ENCODE peak calls at places on chromosomes 3 and 15, in ten cellular contexts. P is naive thymus-derived CD4-positive, alpha-beta T cell; V is body of pancreas; W is right cardiac atrium; S is neural progenitor cell; M is left ventricle myocardium inferior; F is A549; U is cardiac muscle cell; L is SK-N-SH; Q is A673. Y is an unnamed sample. For H3K4me1, the result is how much of the 10 kb centered on the place peaks cover.

GRCh38 chr3:124420392-124420791 is 309.9 kb upstream of the UMPS start:
- DNase-seq in F (no peak), V (no peak), M (no peak), U (no peak), W (no peak), S (no peak), P (no peak), Q (no peak), L (no peak), Y (no peak)

GRCh38 chr3:2727566-2728318 is 382.4 kb downstream of the IL5RA start:
- DNase-seq in W (no peak), M (no peak), L (no peak), P (no peak), Q (no peak), V (no peak), S (peak), U (no peak), F (no peak), Y (no peak)

GRCh38 chr3:173618703-173619102 is 221.2 kb downstream of the NLGN1 start:
- DNase-seq in W (no peak), P (no peak), V (no peak), U (no peak), F (no peak), S (no peak), M (peak), Q (no peak), L (no peak), Y (no peak)

GRCh38 chr3:59133350-59133749 is 83.5 kb upstream of the CFAP20DC start:
- DNase-seq in P (no peak), F (no peak), Q (no peak), M (no peak), U (no peak), W (no peak), S (no peak), L (no peak), V (no peak), Y (no peak)

GRCh38 chr3:30894521-30895289 is at the start of gene GADL1:
- DNase-seq in M (peak), V (peak), U (peak), L (peak), P (peak), Q (peak), F (peak), S (peak), W (peak), Y (peak)

GRCh38 chr15:98840010-98840409 is 167.6 kb downstream of the PGPEP1L start:
- DNase-seq in Q (no peak), V (no peak), L (no peak), P (no peak), M (no peak), S (no peak), W (no peak), U (no peak), F (no peak), Y (no peak)

GRCh38 chr3:72346526-72346926 is 501.7 kb downstream of the SHQ1 start:
- DNase-seq in V (no peak), P (no peak), U (no peak), F (no peak), W (no peak), S (no peak), Q (no peak), L (no peak), M (no peak), Y (no peak)

GRCh38 chr15:66496951-66497501 is 536 bp downstream of the SNAPC5 start:
- DNase-seq in F (peak), V (peak), W (no peak), M (no peak), P (no peak), Q (no peak), L (no peak), S (no peak), U (no peak), Y (no peak)

GRCh38 chr15:82307714-82308081 is 41.6 kb downstream of the GOLGA6L10 start:
- DNase-seq in L (no peak), U (no peak), S (no peak), P (no peak), W (no peak), V (no peak), F (no peak), Q (no peak), M (no peak), Y (no peak)

GRCh38 chr15:58410353-58410752 is 21.4 kb upstream of the LIPC start:
- DNase-seq in W (no peak), F (no peak), L (no peak), U (no peak), V (no peak), M (no peak), Q (no peak), S (no peak), P (no peak), Y (no peak)

GRCh38 chr15:67089218-67090193 is 24.1 kb downstream of the SMAD3 start:
- DNase-seq in P (no peak), F (peak), U (no peak), V (no peak), Q (no peak), W (peak), L (no peak), S (no peak), M (no peak), Y (no peak)

GRCh38 chr15:94263341-94264273 is 32.2 kb downstream of the MCTP2 start:
- DNase-seq in M (no peak), U (no peak), Q (no peak), P (no peak), L (no peak), V (no peak), W (no peak), F (no peak), S (no peak), Y (no peak)

GRCh38 chr3:46835059-46835458 is 28.2 kb downstream of the MYL3 start:
- DNase-seq in M (no peak), W (no peak), L (no peak), Q (no peak), V (peak), F (no peak), U (no peak), P (no peak), S (no peak), Y (no peak)

GRCh38 chr15:39720721-39721611 is 61.7 kb downstream of the FSIP1 start:
- DNase-seq in M (no peak), F (no peak), S (no peak), Q (no peak), U (no peak), V (no peak), P (no peak), L (no peak), W (no peak), Y (no peak)

GRCh38 chr3:176970770-176971169 is 226.5 kb downstream of the TBL1XR1 start:
- DNase-seq in F (no peak), S (no peak), W (no peak), V (no peak), L (no peak), M (no peak), U (no peak), P (no peak), Q (no peak), Y (no peak)

GRCh38 chr15:39151545-39151944 is 429.3 kb upstream of the THBS1 start:
- DNase-seq in L (no peak), P (no peak), U (no peak), S (no peak), M (no peak), W (no peak), V (no peak), F (no peak), Q (no peak), Y (no peak)

GRCh38 chr3:66177026-66177425 is 43.8 kb upstream of the SLC25A26 start:
- DNase-seq in V (no peak), U (no peak), P (no peak), M (no peak), S (no peak), L (no peak), W (no peak), F (no peak), Q (no peak), Y (no peak)

GRCh38 chr3:120568624-120569023 is 27.5 kb upstream of the NDUFB4 start:
- DNase-seq in Q (peak), V (no peak), F (no peak), W (no peak), M (no peak), S (no peak), U (no peak), P (no peak), L (no peak), Y (no peak)

GRCh38 chr3:54527953-54528352 is 399.9 kb downstream of the LRTM1 start:
- DNase-seq in M (no peak), W (no peak), Q (no peak), P (no peak), V (no peak), U (no peak), F (no peak), L (no peak), S (no peak), Y (no peak)

GRCh38 chr15:94631608-94632007 is 400.2 kb downstream of the MCTP2 start:
- DNase-seq in W (no peak), S (no peak), Q (no peak), L (no peak), P (no peak), U (no peak), F (no peak), V (no peak), M (no peak), Y (no peak)

GRCh38 chr15:62855085-62855476 is 187.5 kb upstream of the TPM1 start:
- DNase-seq in S (no peak), L (no peak), U (no peak), F (no peak), P (no peak), V (no peak), W (no peak), Q (no peak), M (no peak), Y (no peak)

GRCh38 chr15:83694030-83694429 is 40.1 kb downstream of the ADAMTSL3 start:
- DNase-seq in V (no peak), Q (peak), S (no peak), L (no peak), F (peak), W (no peak), P (no peak), U (no peak), M (no peak), Y (no peak)

GRCh38 chr15:96338772-96339661 is 8.5 kb downstream of the NR2F2 start:
- DNase-seq in L (no peak), F (no peak), W (no peak), V (no peak), Q (peak), S (peak), P (no peak), M (no peak), U (no peak), Y (peak)

GRCh38 chr15:101439285-101439919 is 50.1 kb downstream of the PCSK6 start:
- DNase-seq in M (no peak), P (no peak), S (no peak), L (no peak), Q (no peak), W (no peak), V (no peak), F (peak), U (no peak), Y (no peak)

GRCh38 chr3:105222568-105223093 is 144.1 kb upstream of the ALCAM start:
- DNase-seq in W (no peak), P (no peak), F (no peak), M (no peak), S (no peak), V (no peak), L (no peak), U (no peak), Q (no peak), Y (no peak)

GRCh38 chr3:39220551-39221530 is 28.4 kb upstream of the XIRP1 start:
- DNase-seq in V (no peak), U (peak), F (no peak), L (no peak), W (no peak), P (no peak), S (no peak), M (no peak), Q (no peak), Y (no peak)

GRCh38 chr3:178381971-178382370 is 154.3 kb upstream of the KCNMB2 start:
- DNase-seq in Q (no peak), L (no peak), W (no peak), F (no peak), U (no peak), S (no peak), M (no peak), P (no peak), V (no peak), Y (no peak)

GRCh38 chr3:12648384-12648959 is 15.4 kb downstream of the RAF1 start:
- DNase-seq in F (no peak), M (no peak), P (no peak), U (no peak), V (no peak), Q (no peak), L (no peak), S (no peak), W (no peak), Y (no peak)
- H3K4me1 ChIP-seq in F (under half), M (half or more), P (under half), U (under half), V (under half), Q (under half), L (under half), S (under half), W (under half), Y (under half)

DNA sequence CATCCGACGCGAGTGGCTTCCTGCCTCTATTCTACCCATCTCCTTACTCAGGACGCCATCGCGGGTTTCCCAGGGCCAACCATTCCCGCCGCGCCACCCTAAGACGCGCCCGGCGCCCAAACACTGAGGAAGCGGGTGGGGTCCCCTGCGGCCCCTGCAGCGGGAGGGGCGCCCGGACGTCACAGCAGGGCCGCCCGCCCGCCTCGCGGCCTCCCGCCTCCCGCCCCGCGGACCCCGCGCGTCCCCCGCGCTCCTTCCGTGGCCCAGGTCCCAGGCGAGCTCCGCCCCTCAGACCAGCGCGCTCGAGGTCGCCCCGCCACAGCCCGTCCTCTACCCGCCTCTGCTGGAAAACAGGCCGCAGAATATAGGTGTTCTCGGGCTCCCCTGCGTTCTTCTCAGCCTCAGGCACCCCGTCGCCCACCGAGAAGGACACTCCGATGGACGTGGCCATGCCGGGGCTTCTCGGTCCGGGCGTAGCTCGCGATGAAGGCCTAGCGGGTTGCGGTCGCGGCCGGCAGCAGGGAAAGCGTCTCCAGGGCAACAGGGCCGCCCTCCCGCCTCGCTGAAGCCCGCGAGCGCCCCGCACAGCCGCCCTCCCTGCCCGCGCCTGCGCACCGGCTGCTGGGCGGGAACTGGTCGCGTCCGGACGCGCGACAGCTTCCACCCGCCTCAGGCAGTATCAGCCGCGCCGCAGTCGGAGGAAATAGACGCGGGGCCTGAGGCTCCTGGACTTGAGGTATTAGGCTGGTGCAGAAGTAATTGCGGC is at the start of gene DYNLT2B:
- DNase-seq in M (peak), P (peak), U (peak), S (peak), Q (peak), L (peak), V (peak), F (peak), W (peak), Y (peak)
- H3K4me1 ChIP-seq in M (under half), P (under half), U (under half), S (under half), Q (under half), L (under half), V (under half), F (under half), W (under half), Y (under half)

DNA sequence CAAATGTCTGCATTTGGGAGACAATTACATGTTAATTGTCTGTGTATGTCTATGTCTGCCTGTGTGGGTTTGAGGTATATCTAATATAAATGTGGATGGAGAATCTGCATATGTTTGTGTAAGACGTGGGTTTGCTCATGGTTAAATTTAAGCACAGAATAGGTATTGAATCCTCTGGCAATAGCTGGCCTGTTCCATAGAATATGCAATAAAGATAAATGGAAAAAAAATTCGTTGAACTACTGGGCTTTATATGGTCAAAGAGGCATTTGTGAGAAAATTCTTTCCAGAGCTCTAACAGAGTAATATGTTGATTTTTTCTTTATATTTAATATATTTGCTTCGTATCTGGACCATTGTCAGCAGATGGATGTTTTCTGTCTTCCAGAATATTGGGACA is 1.4 kb downstream of the VPS8 start:
- DNase-seq in L (no peak), Q (no peak), P (no peak), V (no peak), S (no peak), U (no peak), W (no peak), F (no peak), M (no peak), Y (no peak)
- H3K4me1 ChIP-seq in L (under half), Q (under half), P (half or more), V (under half), S (under half), U (under half), W (under half), F (under half), M (half or more), Y (under half)

GRCh38 chr3:42071720-42072582 is 19.2 kb upstream of the TRAK1 start:
- DNase-seq in L (peak), V (peak), P (no peak), S (peak), F (peak), U (peak), W (peak), Q (peak), M (peak), Y (peak)
- H3K4me1 ChIP-seq in L (under half), V (under half), P (under half), S (under half), F (under half), U (under half), W (under half), Q (under half), M (half or more), Y (under half)

GRCh38 chr3:45689787-45690145 is 570 bp downstream of the SACM1L start:
- DNase-seq in L (no peak), U (no peak), M (no peak), Q (no peak), F (no peak), S (no peak), V (no peak), W (no peak), P (no peak), Y (no peak)

GRCh38 chr3:45690331-45691035 is 1.3 kb downstream of the SACM1L start:
- DNase-seq in M (no peak), L (peak), V (no peak), P (no peak), F (no peak), W (no peak), S (peak), U (no peak), Q (no peak), Y (no peak)

GRCh38 chr3:45693941-45694521 is 4.8 kb downstream of the SACM1L start:
- DNase-seq in Q (no peak), U (no peak), L (peak), M (no peak), V (no peak), S (no peak), W (no peak), F (no peak), P (no peak), Y (no peak)

GRCh38 chr3:45688882-45689786 is at the start of gene SACM1L:
- DNase-seq in L (peak), M (peak), F (peak), V (peak), Q (peak), U (peak), W (peak), S (peak), P (peak), Y (peak)

GRCh38 chr3:45692866-45693265 is 3.7 kb downstream of the SACM1L start:
- DNase-seq in M (no peak), Q (no peak), S (no peak), P (no peak), V (no peak), L (no peak), F (no peak), W (no peak), U (no peak), Y (no peak)
- H3K4me1 ChIP-seq in M (half or more), Q (under half), S (under half), P (half or more), V (half or more), L (under half), F (under half), W (under half), U (under half), Y (under half)

GRCh38 chr3:16838561-16838960 is 46.2 kb upstream of the PLCL2 start:
- DNase-seq in M (no peak), V (peak), F (no peak), P (no peak), W (peak), Q (no peak), L (no peak), S (no peak), U (no peak), Y (peak)

GRCh38 chr3:16841354-16841753 is 43.4 kb upstream of the PLCL2 start:
- DNase-seq in M (no peak), P (no peak), Q (no peak), V (no peak), L (no peak), F (no peak), W (no peak), U (no peak), S (no peak), Y (no peak)

GRCh38 chr3:16837602-16838001 is 47.2 kb upstream of the PLCL2 start:
- DNase-seq in P (no peak), Q (no peak), W (peak), U (no peak), S (no peak), V (peak), M (peak), L (no peak), F (no peak), Y (no peak)

GRCh38 chr3:16840111-16840444 is 44.7 kb upstream of the PLCL2 start:
- DNase-seq in S (no peak), M (no peak), V (no peak), Q (no peak), P (no peak), W (no peak), L (no peak), U (no peak), F (no peak), Y (no peak)

GRCh38 chr3:16839271-16840110 is 45.3 kb upstream of the PLCL2 start:
- DNase-seq in P (no peak), Q (no peak), S (peak), L (peak), W (peak), U (no peak), V (no peak), M (no peak), F (no peak), Y (no peak)
- H3K4me1 ChIP-seq in P (under half), Q (under half), S (under half), L (under half), W (under half), U (under half), V (half or more), M (half or more), F (under half), Y (under half)

GRCh38 chr3:32399030-32399620 is 7.5 kb downstream of the CMTM7 start:
- DNase-seq in L (peak), U (peak), W (no peak), M (no peak), S (peak), Q (peak), P (no peak), V (peak), F (peak), Y (no peak)
- H3K4me1 ChIP-seq in L (under half), U (under half), W (under half), M (under half), S (under half), Q (under half), P (under half), V (under half), F (under half), Y (under half)

DNA sequence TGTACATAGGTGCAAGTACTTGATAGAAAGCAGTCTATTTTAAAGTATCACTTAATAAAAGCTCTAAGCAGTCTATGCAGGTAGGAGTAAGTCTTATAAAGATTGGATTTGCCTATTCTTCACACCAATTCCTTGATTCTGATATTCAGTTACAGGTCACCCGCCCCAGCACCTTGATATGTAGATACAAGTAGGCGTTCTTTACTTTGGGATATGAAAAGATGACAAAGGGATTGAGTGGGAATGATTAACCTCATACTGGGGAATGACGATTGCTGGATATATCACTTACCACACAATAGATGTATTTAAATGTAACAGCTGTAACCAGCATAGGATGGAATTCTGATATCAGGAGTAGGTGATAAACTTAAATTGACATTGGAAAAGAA is 47.1 kb downstream of the HHLA2 start:
- DNase-seq in W (no peak), L (no peak), Q (no peak), P (no peak), M (no peak), F (no peak), S (no peak), V (no peak), U (no peak), Y (no peak)
- H3K4me1 ChIP-seq in W (under half), L (under half), Q (under half), P (under half), M (under half), F (under half), S (under half), V (under half), U (under half), Y (under half)

GRCh38 chr3:128177865-128178264 is 24.6 kb downstream of the EEFSEC start:
- DNase-seq in F (no peak), Q (no peak), S (no peak), V (no peak), U (no peak), W (no peak), P (no peak), L (no peak), M (no peak), Y (no peak)
- H3K4me1 ChIP-seq in F (under half), Q (under half), S (under half), V (under half), U (under half), W (under half), P (under half), L (under half), M (half or more), Y (under half)

GRCh38 chr15:74821091-74821789 is 5.2 kb upstream of the CPLX3 start:
- DNase-seq in V (no peak), F (no peak), M (no peak), W (no peak), U (peak), Q (no peak), P (no peak), L (peak), S (peak), Y (no peak)
- H3K4me1 ChIP-seq in V (under half), F (under half), M (under half), W (under half), U (under half), Q (under half), P (under half), L (under half), S (under half), Y (under half)

Y was measured in mucosa of descending colon.